ENCODE peak calls at places on chromosomes 16 and 17, in five cellular contexts. D, Q, N, H and S are unnamed samples.

GRCh38 chr17:58525239-58525638 is 10.8 kb upstream of the MTMR4 start:
- DNase-seq in D (peak), N (no peak), H (peak), Q (no peak), S (peak)

GRCh38 chr17:1351967-1352366 is 48.1 kb downstream of the YWHAE start:
- DNase-seq in H (no peak), Q (no peak), N (no peak), D (no peak), S (no peak)

GRCh38 chr16:87392823-87393679 is 915 bp downstream of the MAP1LC3B start:
- DNase-seq in D (peak), Q (peak), N (peak), H (peak), S (peak)

GRCh38 chr16:20675488-20676267 is 21.8 kb downstream of the ACSM1 start:
- DNase-seq in H (no peak), N (no peak), Q (no peak), D (no peak), S (peak)

GRCh38 chr17:31085563-31085962 is 9.2 kb upstream of the NF1 start:
- DNase-seq in D (no peak), Q (no peak), N (no peak), H (peak), S (no peak)

GRCh38 chr16:73020409-73020884 is 27.5 kb downstream of the ZFHX3 start:
- DNase-seq in N (no peak), D (peak), Q (no peak), H (peak), S (peak)

GRCh38 chr16:11619327-11619851 is 32.7 kb upstream of the LITAF start:
- DNase-seq in Q (no peak), D (no peak), H (no peak), N (peak), S (no peak)

GRCh38 chr16:67421030-67421429 is 4.8 kb upstream of the ZDHHC1 start:
- DNase-seq in Q (no peak), D (no peak), H (no peak), N (no peak), S (peak)

GRCh38 chr17:36849871-36850348 is 87.4 kb upstream of the LHX1 start:
- DNase-seq in Q (peak), H (peak), N (peak), D (no peak), S (no peak)

GRCh38 chr17:78924481-78925151 is 571 bp downstream of the TIMP2 start:
- DNase-seq in Q (no peak), D (no peak), H (peak), N (no peak), S (peak)

GRCh38 chr17:80868022-80868609 is 123.5 kb upstream of the CHMP6 start:
- DNase-seq in Q (no peak), H (no peak), D (no peak), N (no peak), S (no peak)

GRCh38 chr16:77721752-77722314 is 481 bp upstream of the NUDT7 start:
- DNase-seq in D (no peak), Q (no peak), H (no peak), N (no peak), S (no peak)

GRCh38 chr17:8001976-8002645 is at the start of gene GUCY2D:
- DNase-seq in Q (no peak), N (no peak), H (no peak), D (no peak), S (no peak)

GRCh38 chr17:45791041-45791582 is 7.0 kb downstream of the CRHR1 start:
- DNase-seq in N (no peak), Q (no peak), D (no peak), H (no peak), S (no peak)

GRCh38 chr17:40548982-40549680 is 16.1 kb downstream of the CCR7 start:
- DNase-seq in Q (no peak), N (no peak), H (peak), D (no peak), S (peak)

GRCh38 chr17:27241346-27241946 is 52.5 kb upstream of the WSB1 start:
- DNase-seq in D (no peak), N (no peak), Q (no peak), H (peak), S (no peak)

GRCh38 chr17:29570521-29570920 is 2.0 kb downstream of the TP53I13 start:
- DNase-seq in D (no peak), N (no peak), Q (no peak), H (no peak), S (peak)

GRCh38 chr17:45256114-45256966 is 5.6 kb downstream of the SPATA32 start:
- DNase-seq in D (no peak), H (no peak), N (no peak), Q (no peak), S (no peak)

GRCh38 chr16:13376174-13376573 is 474.8 kb downstream of the SHISA9 start:
- DNase-seq in Q (no peak), H (no peak), D (no peak), N (no peak), S (no peak)